ENCODE peak calls at places on chromosomes 5 and 9, in nine cellular contexts. N is H1, A is mammary epithelial cell, U is hepatocyte, F is PC-3, B is astrocyte, C is PC-9, O is GM23338, P is fibroblast of lung. H is an unnamed sample.

GRCh38 chr9:87223397-87224246 is 274.0 kb upstream of the DAPK1 start:
- DNase-seq in P (peak; percentile 15), U (no peak), A (peak; percentile 14), B (no peak), F (no peak), O (peak; percentile 20), C (no peak), N (no peak), H (no peak)

GRCh38 chr5:175873090-175873454 is 1.7 kb downstream of the CPLX2 start:
- DNase-seq in A (no peak), P (peak; percentile 2), B (no peak), U (peak; percentile 18), F (no peak), C (no peak), N (peak; percentile 92), O (peak; percentile 79), H (peak; percentile 80)

GRCh38 chr5:152532714-152533113 is 127.6 kb upstream of the NMUR2 start:
- DNase-seq in P (peak; percentile 76), U (peak; percentile 72), N (no peak), F (peak; percentile 75), B (peak; percentile 26), A (peak; percentile 45), C (no peak), O (peak; percentile 82), H (peak; percentile 81)

GRCh38 chr9:38062498-38063362 is 6.3 kb downstream of the SHB start:
- DNase-seq in P (peak; percentile 51), C (no peak), F (peak; percentile 58), N (no peak), A (no peak), O (no peak), U (peak; percentile 53), B (peak; percentile 83), H (no peak)

GRCh38 chr5:88692979-88693932 is 189.7 kb downstream of the MEF2C start:
- DNase-seq in P (no peak), B (no peak), C (no peak), N (peak; percentile 63), U (no peak), A (no peak), F (no peak), O (peak; percentile 85), H (no peak)

GRCh38 chr9:114282926-114283325 is 40.0 kb upstream of the ORM1 start:
- DNase-seq in A (peak; percentile 64), P (peak; percentile 84), N (no peak), O (no peak), F (no peak), B (peak; percentile 90), U (peak; percentile 55), C (no peak), H (no peak)

GRCh38 chr9:104090578-104090977 is 3.5 kb upstream of the SMC2 start:
- DNase-seq in F (no peak), U (no peak), C (no peak), A (no peak), P (no peak), O (no peak), B (no peak), N (no peak), H (no peak)

GRCh38 chr5:79544136-79544535 is 30.2 kb upstream of the HOMER1 start:
- DNase-seq in P (no peak), C (no peak), B (no peak), F (no peak), A (no peak), N (no peak), U (no peak), O (no peak), H (no peak)

GRCh38 chr9:106883626-106884190 is 20.7 kb downstream of the ZNF462 start:
- DNase-seq in O (no peak), P (peak; percentile 59), B (peak; percentile 57), U (no peak), A (no peak), F (peak; percentile 40), C (no peak), N (no peak), H (no peak)

GRCh38 chr5:16957305-16958165 is 21.4 kb upstream of the MYO10 start:
- DNase-seq in B (peak; percentile 98), F (peak; percentile 100), N (no peak), A (peak; percentile 93), O (no peak), C (no peak), U (no peak), P (peak; percentile 79), H (no peak)
- H3K79me2 ChIP-seq in B (no peaks in the 10 kb centered on the region), F (no peaks in the 10 kb centered on the region), N (no peaks in the 10 kb centered on the region), A (no peaks in the 10 kb centered on the region), O (no peaks in the 10 kb centered on the region), C (no peaks in the 10 kb centered on the region), U (no peaks in the 10 kb centered on the region), P (no peaks in the 10 kb centered on the region), H (no peaks in the 10 kb centered on the region)

DNA sequence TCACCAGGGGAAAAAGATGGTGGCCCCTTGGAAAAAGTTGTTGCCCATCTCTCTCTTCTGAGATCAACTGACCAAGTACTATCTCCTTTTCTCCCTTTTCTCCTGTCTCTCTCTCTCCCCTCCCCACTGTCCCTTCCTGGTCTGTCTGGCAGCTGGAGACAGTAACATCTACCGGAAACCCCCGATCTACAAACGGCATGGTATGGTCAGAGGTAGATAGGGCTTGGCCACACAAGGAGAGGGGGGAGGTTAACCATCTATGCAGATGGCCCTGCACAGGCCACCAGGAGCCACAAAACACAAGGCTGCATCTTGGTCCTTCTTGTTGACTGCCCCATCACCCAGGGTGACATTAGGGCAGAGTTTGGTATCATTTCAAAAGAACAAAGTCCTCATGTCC is 29.3 kb upstream of the AFAP1L1 start:
- DNase-seq in O (no peak), U (no peak), C (no peak), N (no peak), P (no peak), F (no peak), A (no peak), B (no peak), H (no peak)
- H2AFZ ChIP-seq in O (no peak overlapping the region), U (no peak overlapping the region), C (no peak overlapping the region), N (no peak overlapping the region), P (no peak overlapping the region), F (no peak overlapping the region), A (no peak overlapping the region), B (no peak overlapping the region), H (no peak overlapping the region)

DNA sequence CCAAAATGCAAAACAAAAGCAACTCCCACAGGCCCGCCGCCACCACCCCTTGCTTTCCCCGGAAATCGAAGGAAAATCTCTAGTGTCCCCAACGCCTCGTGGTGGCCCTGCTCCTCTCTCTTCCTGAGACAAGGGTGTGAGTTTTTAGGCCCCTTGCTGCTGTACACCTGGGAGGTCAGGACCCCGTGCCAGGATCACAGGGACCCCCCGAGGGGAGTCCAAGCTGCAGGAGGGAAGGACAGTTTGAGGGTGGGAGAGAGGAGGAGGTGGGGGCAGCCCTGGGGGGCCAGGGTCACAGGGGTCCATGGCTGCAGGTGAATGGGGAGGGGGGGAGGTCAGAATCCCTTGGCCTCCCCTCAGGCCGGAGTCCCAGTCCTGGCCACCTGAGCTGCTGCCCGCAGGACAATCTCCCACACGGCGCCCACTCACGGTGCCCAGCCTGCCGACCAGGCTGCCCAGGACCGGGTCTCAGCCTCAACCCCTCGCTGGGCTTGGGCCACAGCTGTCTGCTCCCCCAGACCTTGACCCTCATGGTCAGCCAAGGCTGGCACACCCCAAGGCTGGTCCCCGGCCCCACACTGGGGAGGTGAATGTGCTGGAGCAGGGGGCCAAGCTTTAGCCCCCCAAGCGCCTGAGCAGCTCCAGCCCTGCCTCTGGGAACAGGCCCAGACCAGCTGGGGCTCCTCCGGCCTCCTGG is 19.9 kb downstream of the TPPP start:
- DNase-seq in B (no peak), O (no peak), C (no peak), U (no peak), F (no peak), P (no peak), A (no peak), N (peak; percentile 45), H (no peak)
- TF ChIP-seq EZH2 in B (peak; percentile 17), O (no peak), C (no peak), U (no peak), F (no peak), P (no peak), A (no peak), N (no peak), H (no peak)

DNA sequence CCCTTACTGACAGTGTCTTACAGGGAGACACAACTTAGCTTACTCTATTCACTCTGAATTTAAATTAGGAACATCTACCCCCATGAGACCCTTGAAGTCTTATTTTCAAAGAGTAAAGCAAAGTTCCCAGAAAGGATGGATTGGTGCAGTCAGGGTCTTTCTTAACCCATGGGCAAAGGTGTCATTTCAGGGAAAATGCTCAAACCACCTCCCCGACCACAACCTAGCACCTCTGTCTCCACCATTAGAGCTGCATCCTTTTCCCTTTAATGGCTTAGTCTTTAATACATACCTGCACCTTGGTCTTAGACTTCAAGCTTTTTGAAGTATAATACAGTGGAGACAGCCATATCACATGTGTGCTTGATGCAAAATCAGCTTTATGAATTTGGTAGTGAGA is 5.1 kb downstream of the LCP2 start:
- DNase-seq in C (no peak), N (no peak), A (no peak), O (no peak), F (no peak), U (no peak), P (no peak), B (no peak), H (no peak)
- H3K79me2 ChIP-seq in C (no peaks in the 10 kb centered on the region), N (no peaks in the 10 kb centered on the region), A (no peaks in the 10 kb centered on the region), O (no peaks in the 10 kb centered on the region), F (no peaks in the 10 kb centered on the region), U (no peaks in the 10 kb centered on the region), P (no peaks in the 10 kb centered on the region), B (no peaks in the 10 kb centered on the region), H (no peaks in the 10 kb centered on the region)

DNA sequence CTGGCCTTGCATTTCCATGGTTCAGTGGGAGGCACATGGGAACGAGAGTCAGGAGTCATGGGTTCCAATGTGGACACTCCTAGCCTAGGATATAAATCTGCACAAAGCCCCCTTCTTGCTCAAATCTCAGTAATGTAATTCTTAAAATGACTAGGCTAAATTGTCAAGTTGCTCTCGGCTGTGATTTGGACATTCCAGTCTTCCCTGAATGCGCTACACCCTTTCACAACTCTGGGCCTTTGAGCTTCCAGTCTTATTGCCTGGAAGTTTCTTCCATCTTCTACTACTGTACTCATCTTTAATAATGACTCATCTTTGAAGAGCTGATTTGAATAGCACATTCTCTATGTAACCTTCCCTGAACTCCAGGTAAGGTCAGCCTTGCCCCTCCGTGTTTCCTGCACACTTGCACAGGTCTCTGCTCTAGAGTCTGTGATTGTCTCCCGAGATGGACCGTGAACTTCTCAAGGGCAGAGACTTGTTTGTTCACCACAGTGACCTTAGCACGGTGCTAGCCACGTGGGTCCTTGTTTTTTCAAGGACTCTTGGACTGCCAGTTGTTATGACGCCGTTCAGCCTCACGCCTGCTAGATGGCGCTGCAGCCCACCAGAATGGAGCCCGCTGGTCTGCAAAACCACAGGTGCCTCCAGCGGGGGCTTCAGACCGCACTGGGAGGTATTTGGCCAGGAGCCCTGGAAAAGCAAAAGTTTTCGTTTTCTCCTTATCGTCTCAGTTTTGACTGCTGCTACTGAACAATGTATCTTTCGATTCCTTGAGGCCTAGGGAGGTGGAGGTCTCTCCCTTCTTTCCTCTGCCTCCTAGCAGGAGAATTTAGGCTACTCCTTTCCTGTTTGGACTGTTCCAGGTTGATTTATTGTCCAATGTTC is 44.3 kb downstream of the SEC61B start:
- DNase-seq in U (peak; percentile 83), F (peak; percentile 53), P (peak; percentile 74), B (peak; percentile 56), C (peak; percentile 57), N (peak; percentile 91), A (peak; percentile 44), O (peak; percentile 90), H (peak; percentile 86)
- H2AFZ ChIP-seq in U (no peak overlapping the region), F (no peak overlapping the region), P (peak overlapping the region; percentile 34), B (peak overlapping the region; percentile 13), C (peak overlapping the region; percentile 3), N (peak overlapping the region; percentile 23), A (peak overlapping the region; percentile 12), O (peak overlapping the region; percentile 78), H (no peak overlapping the region)